ENCODE peak calls at places on chromosomes 6 and 20, in six cellular contexts. U, O, D, R, E and T are unnamed samples.
A peak's percentile ranks its signal among the peaks of the same experiment; 100 is the strongest.

GRCh38 chr20:63177134-63177784 is 38.7 kb downstream of the YTHDF1 start:
- DNase-seq in U (peak; percentile 67), O (no peak), D (no peak), R (no peak), E (peak; percentile 67), T (no peak)

GRCh38 chr20:48773837-48774418 is 53.9 kb downstream of the PREX1 start:
- DNase-seq in U (no peak), O (no peak), D (peak; percentile 58), R (no peak), E (peak; percentile 58), T (no peak)

GRCh38 chr20:57695012-57695411 is 14.8 kb downstream of the PMEPA1 start:
- DNase-seq in U (no peak), O (no peak), D (no peak), R (no peak), E (no peak), T (no peak)

GRCh38 chr6:167401525-167402194 is 76.8 kb downstream of the TTLL2 start:
- DNase-seq in U (no peak), O (no peak), D (no peak), R (no peak), E (no peak), T (no peak)

GRCh38 chr6:131161987-131162386 is 26.7 kb downstream of the AKAP7 start:
- DNase-seq in U (no peak), O (no peak), D (no peak), R (no peak), E (no peak), T (no peak)

GRCh38 chr6:104887350-104887749 is 27.6 kb upstream of the HACE1 start:
- DNase-seq in U (no peak), O (no peak), D (peak; percentile 30), R (no peak), E (no peak), T (no peak)

GRCh38 chr6:52209672-52210626 is 23.8 kb downstream of the IL17A start:
- DNase-seq in U (no peak), O (no peak), D (no peak), R (no peak), E (no peak), T (no peak)

GRCh38 chr6:168061269-168062210 is 17.5 kb downstream of the FRMD1 start:
- DNase-seq in U (no peak), O (no peak), D (no peak), R (no peak), E (no peak), T (no peak)

GRCh38 chr20:58649288-58650180 is 1.5 kb upstream of the STX16 start:
- DNase-seq in U (peak; percentile 51), O (no peak), D (peak; percentile 11), R (no peak), E (no peak), T (no peak)

GRCh38 chr6:89970072-89970471 is 75.8 kb downstream of the GJA10 start:
- DNase-seq in U (no peak), O (no peak), D (no peak), R (no peak), E (peak; percentile 21), T (no peak)